ENCODE peak calls at places on chromosomes 5 and 9, in nine cellular contexts. O is heart right ventricle, F is substantia nigra, P is upper lobe of left lung, Z is AG04450, C is astrocyte, M is cardiac muscle cell, D is OCI-LY7, B is iPS DF 6.9. G is an unnamed sample.

GRCh38 chr9:114059047-114059803 is 18.9 kb downstream of the AMBP start:
- DNase-seq in O (peak), F (no peak), P (no peak), Z (no peak), C (no peak), M (no peak), D (no peak), B (no peak), G (no peak)

GRCh38 chr5:36656556-36656955 is 50.1 kb downstream of the SLC1A3 start:
- DNase-seq in O (no peak), F (no peak), P (no peak), Z (no peak), C (no peak), M (no peak), D (no peak), B (no peak), G (no peak)

GRCh38 chr5:5341531-5342292 is 80.8 kb upstream of the ICE1 start:
- DNase-seq in O (no peak), F (no peak), P (no peak), Z (no peak), C (peak), M (no peak), D (no peak), B (no peak), G (no peak)

GRCh38 chr5:158485604-158486081 is 614.1 kb downstream of the EBF1 start:
- DNase-seq in O (no peak), F (no peak), P (no peak), Z (no peak), C (no peak), M (no peak), D (no peak), B (no peak), G (peak)

GRCh38 chr5:106423109-106423897 is 1247.4 kb downstream of the EFNA5 start:
- DNase-seq in O (no peak), F (no peak), P (peak), Z (no peak), C (no peak), M (no peak), D (no peak), B (no peak), G (no peak)

GRCh38 chr5:32794086-32794485 is 83.0 kb downstream of the NPR3 start:
- DNase-seq in O (no peak), F (no peak), P (no peak), Z (no peak), C (no peak), M (no peak), D (no peak), B (no peak), G (no peak)

GRCh38 chr5:115186794-115187193 is 17.1 kb upstream of the TRIM36 start:
- DNase-seq in O (no peak), F (no peak), P (no peak), Z (no peak), C (no peak), M (no peak), D (no peak), B (no peak), G (no peak)

GRCh38 chr5:109936996-109937395 is 247.3 kb downstream of the MAN2A1 start:
- DNase-seq in O (no peak), F (no peak), P (no peak), Z (no peak), C (no peak), M (no peak), D (peak), B (no peak), G (no peak)

GRCh38 chr5:67880358-67880810 is 335.2 kb upstream of the PIK3R1 start:
- DNase-seq in O (no peak), F (no peak), P (no peak), Z (no peak), C (no peak), M (no peak), D (no peak), B (no peak), G (no peak)

GRCh38 chr9:127474592-127474991 is 23.3 kb downstream of the LRSAM1 start:
- DNase-seq in O (no peak), F (no peak), P (no peak), Z (no peak), C (no peak), M (no peak), D (no peak), B (no peak), G (no peak)

GRCh38 chr5:5881294-5881693 is 458.8 kb downstream of the ICE1 start:
- DNase-seq in O (no peak), F (no peak), P (peak), Z (no peak), C (no peak), M (peak), D (peak), B (peak), G (no peak)

GRCh38 chr5:36150676-36151433 is 832 bp downstream of the LMBRD2 start:
- DNase-seq in O (peak), F (no peak), P (peak), Z (no peak), C (peak), M (peak), D (peak), B (no peak), G (peak)

GRCh38 chr5:38382898-38383297 is 124.5 kb downstream of the EGFLAM start:
- DNase-seq in O (peak), F (no peak), P (no peak), Z (peak), C (peak), M (peak), D (peak), B (peak), G (peak)

GRCh38 chr5:61811052-61811451 is 479.0 kb downstream of the ZSWIM6 start:
- DNase-seq in O (no peak), F (no peak), P (no peak), Z (no peak), C (no peak), M (no peak), D (no peak), B (no peak), G (no peak)

DNA sequence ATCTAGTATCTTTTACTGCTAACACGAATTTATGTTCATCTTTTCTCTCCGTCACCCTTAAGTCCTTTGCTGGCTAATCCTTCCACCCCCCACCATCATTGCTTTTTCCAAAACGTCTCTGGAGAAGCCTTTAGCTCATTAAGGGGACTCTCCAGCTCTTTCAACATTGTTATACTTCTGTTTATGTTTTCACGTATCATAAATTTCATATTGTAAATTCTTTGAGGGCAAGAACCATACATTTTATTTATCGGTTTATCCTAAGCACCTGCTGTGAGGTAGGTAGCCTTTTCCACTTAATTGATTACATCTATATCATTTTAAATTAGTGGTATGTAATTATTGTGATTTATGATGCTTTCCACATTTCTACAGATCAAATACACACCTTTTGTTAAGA is 15.6 kb upstream of the SNX2 start:
- DNase-seq in O (no peak), F (no peak), P (no peak), Z (no peak), C (no peak), M (no peak), D (no peak), B (no peak), G (no peak)
- H3K27ac ChIP-seq in O (no peak), F (no peak), P (no peak), Z (no peak), C (no peak), M (no peak), D (no peak), B (no peak), G (no peak)

DNA sequence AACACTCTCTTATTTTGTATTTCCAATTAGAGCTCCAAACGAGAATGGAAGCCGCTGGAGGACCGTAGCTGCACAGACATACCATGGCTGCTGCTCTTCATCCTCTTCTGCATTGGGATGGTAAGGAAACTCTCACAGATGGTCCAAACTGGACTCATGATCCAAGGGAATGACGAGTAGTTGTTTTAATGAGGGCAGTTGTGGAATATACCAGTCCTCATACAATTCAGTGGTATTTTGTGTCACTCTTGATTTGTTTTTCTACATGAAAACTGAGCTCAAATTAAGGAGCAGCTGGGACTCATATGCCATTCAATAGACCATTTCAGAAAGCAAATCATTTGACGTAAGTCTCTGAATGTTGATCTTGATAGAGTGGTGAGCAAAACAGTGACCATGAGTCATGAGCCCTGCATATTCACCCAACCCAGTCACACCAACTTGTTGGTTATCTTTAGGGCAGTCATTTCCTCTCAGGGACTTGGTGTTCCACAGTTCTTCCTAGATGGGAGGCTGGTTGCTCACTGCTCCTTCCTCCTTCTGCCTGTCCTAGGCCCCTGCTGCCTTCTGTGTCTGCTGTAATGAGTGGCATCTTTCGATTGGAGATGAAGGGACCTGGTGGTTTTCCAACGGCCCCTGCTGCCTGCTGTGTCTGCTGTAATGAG is 54.9 kb downstream of the SLC44A1 start:
- DNase-seq in O (no peak), F (no peak), P (no peak), Z (peak), C (peak), M (no peak), D (no peak), B (no peak), G (peak)
- H3K27ac ChIP-seq in O (no peak), F (peak), P (peak), Z (peak), C (peak), M (peak), D (no peak), B (no peak), G (peak)

DNA sequence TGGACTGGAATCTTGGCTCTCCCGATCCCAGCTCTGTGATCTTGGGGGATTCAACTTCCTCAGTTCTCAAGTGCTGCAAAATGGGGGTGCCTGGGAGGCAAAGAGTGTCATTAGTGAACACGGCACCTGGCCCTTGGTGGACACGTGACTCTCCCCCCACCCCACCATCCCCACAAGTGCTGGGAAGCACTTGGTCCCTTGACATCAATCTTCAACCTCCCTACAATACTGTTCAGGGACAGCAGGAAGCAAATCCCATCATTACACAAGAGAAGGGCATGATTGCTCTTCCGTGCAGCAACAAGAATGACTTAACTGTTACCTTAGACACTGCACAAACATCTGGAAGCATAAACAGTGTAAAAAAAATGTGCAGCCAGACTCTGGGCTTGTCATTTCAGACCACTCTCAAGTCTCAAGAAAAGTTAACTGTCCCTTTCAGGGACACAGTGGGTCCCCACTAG is 61.4 kb downstream of the PSMB7 start:
- DNase-seq in O (no peak), F (no peak), P (no peak), Z (peak), C (peak), M (no peak), D (no peak), B (no peak), G (no peak)
- H3K27ac ChIP-seq in O (no peak), F (no peak), P (no peak), Z (peak), C (no peak), M (no peak), D (no peak), B (no peak), G (no peak)

GRCh38 chr5:14748180-14748900 is 83.8 kb downstream of the OTULIN start:
- DNase-seq in O (no peak), F (no peak), P (peak), Z (no peak), C (no peak), M (no peak), D (no peak), B (no peak), G (no peak)
- H3K27ac ChIP-seq in O (no peak), F (no peak), P (no peak), Z (no peak), C (no peak), M (no peak), D (no peak), B (no peak), G (no peak)

DNA sequence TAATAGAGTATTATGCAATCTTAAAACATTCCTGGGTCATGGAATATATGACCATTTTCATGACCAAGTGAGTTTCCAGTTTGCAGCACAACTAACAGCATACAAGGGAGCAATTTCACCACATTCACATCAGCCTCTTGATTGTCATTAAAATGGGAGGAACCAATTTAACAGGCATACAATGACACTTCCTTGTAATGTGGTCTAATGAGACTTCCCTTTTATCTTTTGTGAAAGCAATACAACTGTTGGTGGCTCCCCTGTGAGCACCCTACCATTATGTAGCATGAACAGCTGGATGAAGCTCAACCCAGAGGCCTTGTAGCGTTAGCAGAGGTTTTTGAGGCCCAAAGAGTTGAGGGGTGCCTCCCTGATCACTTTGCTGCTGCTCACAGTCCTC is 13.6 kb upstream of the TMOD1 start:
- DNase-seq in O (no peak), F (no peak), P (no peak), Z (no peak), C (no peak), M (no peak), D (no peak), B (no peak), G (no peak)
- H3K27ac ChIP-seq in O (no peak), F (no peak), P (no peak), Z (no peak), C (no peak), M (no peak), D (no peak), B (no peak), G (no peak)

DNA sequence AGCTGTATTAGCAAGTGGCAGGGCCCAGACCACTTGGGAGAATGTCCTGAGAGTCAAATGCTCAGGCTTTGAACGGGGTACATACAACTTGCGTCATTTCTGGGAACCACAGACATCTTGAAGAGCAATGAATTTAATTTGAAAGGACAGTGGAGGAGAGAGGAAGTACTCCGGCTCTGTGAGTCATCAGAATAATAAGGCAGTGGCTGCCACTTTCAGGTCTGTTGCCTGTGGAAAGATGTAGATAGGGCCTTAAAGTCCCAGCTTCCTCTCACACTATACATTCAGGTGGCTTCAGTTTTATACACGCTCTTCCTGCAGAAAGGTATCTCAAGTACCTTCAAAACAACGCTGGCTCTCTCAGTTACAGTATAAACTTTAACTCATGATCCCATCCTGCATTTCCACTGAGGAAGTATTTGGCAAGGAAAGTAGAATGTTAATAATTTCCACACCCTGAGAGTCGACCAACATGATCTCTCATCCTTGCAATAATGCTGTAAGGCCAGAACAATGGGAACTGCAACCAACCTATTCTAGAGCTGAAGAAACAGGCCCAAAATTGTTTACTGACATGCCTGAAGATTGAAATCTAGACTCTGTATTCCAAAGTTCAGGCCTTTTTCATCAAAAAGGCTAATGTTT is 6.8 kb upstream of the PRUNE2 start:
- DNase-seq in O (no peak), F (no peak), P (no peak), Z (no peak), C (peak), M (no peak), D (no peak), B (no peak), G (peak)
- H3K27ac ChIP-seq in O (no peak), F (no peak), P (no peak), Z (no peak), C (no peak), M (no peak), D (no peak), B (no peak), G (no peak)

GRCh38 chr5:16536818-16537217 is 71.2 kb upstream of the ZNF622 start:
- DNase-seq in O (no peak), F (no peak), P (no peak), Z (no peak), C (no peak), M (no peak), D (no peak), B (no peak), G (no peak)

GRCh38 chr5:16536246-16536645 is 70.6 kb upstream of the ZNF622 start:
- DNase-seq in O (no peak), F (no peak), P (no peak), Z (no peak), C (peak), M (no peak), D (no peak), B (no peak), G (no peak)

GRCh38 chr5:16539169-16539666 is 73.6 kb upstream of the ZNF622 start:
- DNase-seq in O (peak), F (peak), P (peak), Z (no peak), C (peak), M (no peak), D (no peak), B (no peak), G (peak)

GRCh38 chr5:16540421-16540820 is 74.8 kb upstream of the ZNF622 start:
- DNase-seq in O (no peak), F (no peak), P (no peak), Z (no peak), C (peak), M (no peak), D (no peak), B (no peak), G (no peak)

GRCh38 chr5:16538001-16538400 is 72.4 kb upstream of the ZNF622 start:
- DNase-seq in O (no peak), F (no peak), P (no peak), Z (no peak), C (no peak), M (no peak), D (no peak), B (no peak), G (no peak)
- H3K27ac ChIP-seq in O (peak), F (peak), P (no peak), Z (no peak), C (no peak), M (no peak), D (no peak), B (no peak), G (no peak)